ENCODE peak calls at places on chromosomes 3 and 15, in eight cellular contexts. D, Z, R, S, A, Q, G and I are unnamed samples.

GRCh38 chr3:149717391-149718056 is 34.8 kb downstream of the COMMD2 start:
- DNase-seq in D (no peak), Z (no peak), R (peak; percentile 87), S (no peak), A (peak; percentile 71), Q (peak; percentile 63), G (no peak), I (no peak)

GRCh38 chr15:72397780-72398179 is 325 bp upstream of the TMEM202 start:
- DNase-seq in D (no peak), Z (no peak), R (no peak), S (no peak), A (no peak), Q (no peak), G (no peak), I (no peak)

GRCh38 chr3:51800758-51801140 is 21.7 kb upstream of the IQCF6 start:
- DNase-seq in D (no peak), Z (no peak), R (no peak), S (no peak), A (no peak), Q (no peak), G (no peak), I (no peak)

GRCh38 chr15:100910556-100910955 is 8.6 kb upstream of the LRRK1 start:
- DNase-seq in D (peak; percentile 64), Z (no peak), R (no peak), S (no peak), A (no peak), Q (no peak), G (no peak), I (no peak)

GRCh38 chr3:101828289-101828688 is 21.0 kb upstream of the NFKBIZ start:
- DNase-seq in D (no peak), Z (no peak), R (no peak), S (no peak), A (no peak), Q (no peak), G (no peak), I (no peak)

GRCh38 chr15:96344120-96344705 is 13.7 kb downstream of the NR2F2 start:
- DNase-seq in D (no peak), Z (no peak), R (no peak), S (no peak), A (no peak), Q (no peak), G (no peak), I (no peak)

GRCh38 chr15:82832601-82833209 is 23.3 kb downstream of the WHAMM start:
- DNase-seq in D (no peak), Z (no peak), R (peak; percentile 2), S (no peak), A (no peak), Q (no peak), G (no peak), I (no peak)

GRCh38 chr3:15820911-15821310 is 23.1 kb upstream of the ANKRD28 start:
- DNase-seq in D (no peak), Z (no peak), R (no peak), S (no peak), A (no peak), Q (no peak), G (no peak), I (no peak)

GRCh38 chr3:181417748-181418147 is 294.0 kb upstream of the SOX2 start:
- DNase-seq in D (no peak), Z (no peak), R (no peak), S (no peak), A (no peak), Q (no peak), G (no peak), I (no peak)

GRCh38 chr15:78088773-78089080 is 3.6 kb upstream of the SH2D7 start:
- DNase-seq in D (no peak), Z (peak; percentile 72), R (no peak), S (no peak), A (no peak), Q (peak; percentile 68), G (no peak), I (no peak)

GRCh38 chr3:89145995-89146394 is 38.6 kb downstream of the EPHA3 start:
- DNase-seq in D (no peak), Z (no peak), R (peak; percentile 26), S (no peak), A (no peak), Q (no peak), G (no peak), I (no peak)

DNA sequence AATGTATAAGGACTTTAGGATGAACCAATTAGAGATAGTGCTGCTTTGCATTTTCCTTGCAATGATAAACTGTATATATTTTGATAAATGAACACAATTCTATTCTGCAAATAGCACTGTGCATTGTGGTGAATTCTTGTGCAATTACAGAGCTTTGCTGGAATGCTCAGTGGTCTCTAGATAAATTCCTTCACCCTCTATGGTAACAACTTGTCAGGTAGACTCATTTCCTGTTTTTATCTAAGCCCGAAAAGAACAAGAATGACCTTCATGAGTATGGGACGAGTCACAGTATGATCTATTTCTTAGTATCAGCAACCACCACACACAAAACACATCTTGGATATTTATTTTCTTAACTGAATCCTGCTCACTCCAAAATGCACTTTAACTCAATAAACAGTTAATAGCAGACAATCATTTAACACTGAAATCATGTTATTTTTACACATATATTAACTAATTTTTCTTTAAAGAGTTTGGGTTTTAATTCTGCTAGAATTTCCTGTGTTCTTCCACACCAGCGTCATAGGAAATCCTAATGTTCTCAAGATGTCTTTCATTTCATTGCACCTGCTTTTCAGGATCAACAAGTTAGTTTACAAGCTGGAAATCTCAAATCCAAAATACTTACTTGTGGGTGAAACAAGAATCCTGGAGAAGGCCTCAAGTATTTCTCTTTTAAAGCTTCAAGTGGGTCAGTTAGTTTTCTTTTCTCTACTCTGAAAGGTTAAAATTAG is 551.2 kb downstream of the MECOM start:
- DNase-seq in D (no peak), Z (no peak), R (no peak), S (no peak), A (peak; percentile 20), Q (no peak), G (no peak), I (no peak)
- H3K27ac ChIP-seq in D (no peak overlapping the region), Z (no peak overlapping the region), R (no peak overlapping the region), S (no peak overlapping the region), A (peak overlapping the region; percentile 46), Q (no peak overlapping the region), G (no peak overlapping the region), I (no peak overlapping the region)

GRCh38 chr3:45993421-45994027 is 2.1 kb downstream of the FYCO1 start:
- DNase-seq in D (no peak), Z (no peak), R (no peak), S (no peak), A (no peak), Q (peak; percentile 26), G (no peak), I (no peak)
- H3K27ac ChIP-seq in D (peak overlapping the region; percentile 88), Z (peak overlapping the region; percentile 94), R (no peak overlapping the region), S (no peak overlapping the region), A (no peak overlapping the region), Q (peak overlapping the region; percentile 74), G (peak overlapping the region; percentile 26), I (no peak overlapping the region)

GRCh38 chr15:31842532-31843195 is 187.7 kb upstream of the CHRNA7 start:
- DNase-seq in D (no peak), Z (no peak), R (no peak), S (no peak), A (no peak), Q (no peak), G (no peak), I (no peak)

GRCh38 chr15:31843426-31844055 is 186.8 kb upstream of the CHRNA7 start:
- DNase-seq in D (no peak), Z (no peak), R (no peak), S (peak; percentile 39), A (no peak), Q (no peak), G (no peak), I (peak; percentile 22)

GRCh38 chr15:31848621-31849020 is 181.7 kb upstream of the CHRNA7 start:
- DNase-seq in D (no peak), Z (no peak), R (no peak), S (no peak), A (no peak), Q (no peak), G (no peak), I (no peak)

GRCh38 chr15:31847961-31848360 is 182.4 kb upstream of the CHRNA7 start:
- DNase-seq in D (no peak), Z (no peak), R (no peak), S (no peak), A (no peak), Q (no peak), G (no peak), I (no peak)

DNA sequence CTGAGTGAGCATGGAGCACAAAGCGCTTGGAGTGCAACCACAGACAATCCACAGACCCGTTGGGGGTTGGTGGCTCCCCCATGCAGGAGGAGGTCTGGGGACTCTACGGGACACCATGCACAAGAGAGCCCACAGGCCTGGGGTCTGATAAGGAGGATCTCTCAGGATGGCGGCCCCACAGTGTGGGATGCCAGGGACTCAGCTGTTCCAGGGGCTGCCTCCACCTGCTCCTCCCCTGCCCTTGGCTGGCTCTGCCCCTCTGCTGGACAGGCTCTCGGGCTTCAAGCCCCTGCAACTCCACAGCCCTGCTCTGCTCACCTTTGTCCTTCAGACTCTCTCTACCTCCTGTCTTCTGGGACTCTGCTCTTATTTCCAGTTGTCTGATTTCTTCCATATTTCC is 184.5 kb upstream of the CHRNA7 start:
- DNase-seq in D (no peak), Z (no peak), R (no peak), S (no peak), A (no peak), Q (no peak), G (no peak), I (no peak)
- H3K27ac ChIP-seq in D (no peak overlapping the region), Z (no peak overlapping the region), R (no peak overlapping the region), S (peak overlapping the region; percentile 71), A (no peak overlapping the region), Q (no peak overlapping the region), G (no peak overlapping the region), I (peak overlapping the region; percentile 96)

GRCh38 chr15:98547741-98548166 is 100.6 kb upstream of the IGF1R start:
- DNase-seq in D (no peak), Z (no peak), R (peak; percentile 33), S (no peak), A (peak; percentile 18), Q (no peak), G (peak; percentile 52), I (peak; percentile 28)
- H3K27ac ChIP-seq in D (peak overlapping the region; percentile 64), Z (peak overlapping the region; percentile 59), R (peak overlapping the region; percentile 60), S (peak overlapping the region; percentile 82), A (no peak overlapping the region), Q (peak overlapping the region; percentile 78), G (peak overlapping the region; percentile 75), I (no peak overlapping the region)

DNA sequence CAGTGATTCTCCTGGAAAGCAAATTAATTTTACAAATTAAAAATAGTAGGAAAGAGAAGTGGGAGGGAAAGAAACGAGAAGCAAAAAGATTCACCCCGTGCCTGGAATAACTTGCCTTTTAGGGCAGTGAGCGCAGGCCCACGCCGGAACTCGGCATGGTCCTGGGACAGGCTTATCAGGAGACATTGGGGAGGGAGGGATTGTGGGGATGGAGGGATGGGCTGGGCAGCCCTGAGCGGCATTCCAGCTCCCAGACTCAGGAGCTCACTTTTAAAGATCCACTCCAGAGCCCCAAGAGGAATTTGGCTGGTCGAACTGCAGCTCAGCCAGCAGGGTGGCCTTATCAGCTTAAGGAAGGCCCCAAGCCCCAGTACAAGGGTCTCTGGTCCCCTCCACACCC is 117.9 kb downstream of the ADCY5 start:
- DNase-seq in D (peak; percentile 87), Z (peak; percentile 37), R (no peak), S (no peak), A (peak; percentile 57), Q (no peak), G (peak; percentile 21), I (no peak)
- H3K27ac ChIP-seq in D (peak overlapping the region; percentile 78), Z (no peak overlapping the region), R (no peak overlapping the region), S (peak overlapping the region; percentile 55), A (peak overlapping the region; percentile 74), Q (peak overlapping the region; percentile 17), G (no peak overlapping the region), I (no peak overlapping the region)